ENCODE peak calls at places on chromosomes 3 and 15, in ten cellular contexts. M is breast epithelium, B is IMR-90, V is stomach, N is sigmoid colon, C is keratinocyte, Z is esophagus squamous epithelium, R is spleen, D is fibroblast of the aortic adventitia, S is WERI-Rb-1. X is an unnamed sample.
A peak's percentile ranks its signal among the peaks of the same experiment; 100 is the strongest.

GRCh38 chr3:31733234-31733667 is 200.5 kb downstream of the STT3B start:
- DNase-seq in Z (no peak), V (peak; percentile 65), D (peak; percentile 8), M (no peak), S (no peak), R (no peak), N (no peak), C (no peak), B (no peak), X (no peak)

GRCh38 chr3:45043715-45044299 is 17.7 kb downstream of the CLEC3B start:
- DNase-seq in M (no peak), B (peak; percentile 94), V (no peak), S (no peak), D (peak; percentile 93), Z (no peak), N (no peak), R (no peak), C (no peak), X (peak; percentile 83)

GRCh38 chr3:188208751-188209433 is 54.9 kb downstream of the LPP start:
- DNase-seq in N (no peak), B (peak; percentile 83), C (no peak), D (peak; percentile 63), R (no peak), M (no peak), V (no peak), Z (no peak), S (no peak), X (peak; percentile 70)

GRCh38 chr15:70236306-70237103 is 138.8 kb upstream of the TLE3 start:
- DNase-seq in R (peak; percentile 58), Z (no peak), M (no peak), D (peak; percentile 16), N (peak; percentile 44), S (no peak), V (no peak), C (peak; percentile 89), B (peak; percentile 81), X (peak; percentile 82)

GRCh38 chr15:62850791-62851291 is 191.7 kb upstream of the TPM1 start:
- DNase-seq in N (no peak), B (peak; percentile 76), D (peak; percentile 68), Z (no peak), M (no peak), C (no peak), S (no peak), R (no peak), V (no peak), X (peak; percentile 54)

GRCh38 chr3:167780214-167780613 is 44.7 kb downstream of the SERPINI1 start:
- DNase-seq in V (no peak), S (no peak), B (no peak), C (no peak), N (no peak), M (no peak), D (no peak), Z (no peak), R (no peak), X (no peak)

GRCh38 chr15:32148833-32149555 is 118.7 kb downstream of the CHRNA7 start:
- DNase-seq in D (no peak), R (no peak), B (no peak), S (no peak), V (no peak), N (no peak), Z (no peak), M (no peak), C (no peak), X (no peak)

GRCh38 chr3:171415070-171415469 is 45.1 kb downstream of the TNIK start:
- DNase-seq in Z (no peak), S (no peak), V (no peak), D (peak; percentile 71), C (peak; percentile 49), B (peak; percentile 59), M (no peak), R (no peak), N (no peak), X (no peak)

GRCh38 chr15:80635953-80636352 is 59.2 kb upstream of the ABHD17C start:
- DNase-seq in S (no peak), N (peak; percentile 72), B (no peak), C (no peak), V (no peak), D (peak; percentile 70), Z (no peak), R (no peak), M (no peak), X (no peak)

GRCh38 chr3:111338059-111338698 is 203.8 kb upstream of the CD96 start:
- DNase-seq in R (no peak), V (peak; percentile 73), N (no peak), S (peak; percentile 74), D (peak; percentile 87), B (peak; percentile 86), M (no peak), Z (no peak), C (peak; percentile 19), X (peak; percentile 90)

GRCh38 chr15:23518104-23518503 is 47.4 kb upstream of the MKRN3 start:
- DNase-seq in B (no peak), R (no peak), N (no peak), Z (no peak), D (no peak), C (no peak), S (no peak), M (no peak), V (no peak), X (no peak)

GRCh38 chr3:100708644-100708988 is 678 bp upstream of the TFG start:
- DNase-seq in N (no peak), R (no peak), S (no peak), D (no peak), C (no peak), B (no peak), M (no peak), Z (no peak), V (no peak), X (no peak)

GRCh38 chr15:28169361-28169760 is 70.2 kb upstream of the OCA2 start:
- DNase-seq in S (no peak), R (no peak), B (no peak), Z (no peak), N (no peak), C (no peak), V (no peak), M (no peak), D (peak; percentile 50), X (no peak)

GRCh38 chr3:176741648-176742047 is 455.6 kb downstream of the TBL1XR1 start:
- DNase-seq in Z (no peak), R (no peak), C (no peak), N (no peak), B (peak; percentile 24), D (no peak), M (no peak), S (no peak), V (no peak), X (no peak)

GRCh38 chr3:49092948-49093852 is 671 bp downstream of the QRICH1 start:
- DNase-seq in R (peak; percentile 95), C (peak; percentile 45), S (peak; percentile 84), V (peak; percentile 81), M (peak; percentile 69), Z (no peak), B (peak; percentile 89), N (peak; percentile 81), D (peak; percentile 86), X (peak; percentile 75)

GRCh38 chr3:43319794-43320193 is 33.5 kb downstream of the SNRK start:
- DNase-seq in N (no peak), B (no peak), Z (no peak), C (no peak), S (no peak), V (no peak), R (no peak), D (no peak), M (no peak), X (no peak)

GRCh38 chr3:187871204-187871591 is 125.9 kb upstream of the BCL6 start:
- DNase-seq in D (no peak), Z (no peak), R (no peak), B (no peak), V (no peak), C (no peak), M (no peak), N (no peak), S (no peak), X (no peak)

GRCh38 chr3:50388021-50388719 is 28.8 kb upstream of the TMEM115 start:
- DNase-seq in C (no peak), S (peak; percentile 81), R (no peak), N (no peak), B (no peak), D (no peak), M (no peak), V (no peak), Z (no peak), X (no peak)
- TF ChIP-seq CTCF in C (peak; percentile 63), S (peak; percentile 90), R (no peak), N (no peak), B (peak; percentile 22), D (no peak), M (no peak), V (no peak), Z (no peak), X (no peak)

DNA sequence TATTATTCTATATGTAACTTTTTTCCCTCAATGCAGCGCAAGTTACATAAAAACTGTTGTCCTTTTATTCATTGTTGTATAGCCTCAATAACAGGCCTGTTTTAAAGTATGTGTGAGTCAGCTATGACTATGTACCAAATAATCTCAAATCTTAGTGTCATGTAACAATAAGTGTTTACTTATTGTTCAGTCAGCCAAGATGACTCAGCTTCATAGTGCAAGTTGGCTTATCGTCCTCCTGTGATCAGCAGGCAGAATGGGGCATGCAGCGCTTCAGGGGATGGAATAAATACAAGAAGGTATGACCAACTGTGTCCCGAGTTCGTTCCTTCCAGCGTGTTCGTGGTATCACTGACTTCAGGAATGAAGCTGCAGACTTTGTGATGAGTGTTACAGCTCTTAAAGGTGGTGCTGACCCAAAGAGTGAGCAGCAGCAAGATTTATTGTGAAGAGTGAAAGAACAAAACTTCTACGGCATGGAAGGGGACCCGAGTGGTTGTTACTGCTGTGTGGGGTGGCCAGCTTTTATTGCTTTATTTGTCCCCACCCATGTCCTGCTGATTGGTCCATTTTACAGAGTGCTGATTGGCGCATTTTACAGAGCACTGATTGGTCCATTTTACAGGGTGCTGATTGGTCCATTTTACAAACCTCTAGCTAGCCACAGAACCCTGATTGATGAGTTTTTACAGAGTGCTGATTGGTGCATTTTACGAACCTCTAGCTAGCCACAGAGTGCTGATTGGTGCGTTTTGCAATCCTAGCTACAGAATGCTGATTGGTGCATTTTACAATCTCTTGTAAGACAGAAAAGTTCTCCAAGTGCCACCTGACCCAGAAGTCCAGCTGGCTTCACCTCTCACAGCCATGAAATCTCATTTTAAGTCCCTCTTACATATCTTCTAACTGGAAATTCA is 1016.0 kb downstream of the MCTP2 start:
- DNase-seq in D (peak; percentile 95), S (no peak), R (no peak), B (peak; percentile 98), Z (no peak), N (no peak), C (peak; percentile 99), V (peak; percentile 27), M (no peak), X (peak; percentile 94)
- H3K4me3 ChIP-seq in D (peak overlapping the region; percentile 22), S (no peak overlapping the region), R (no peak overlapping the region), B (no peak overlapping the region), Z (no peak overlapping the region), N (no peak overlapping the region), C (no peak overlapping the region), V (no peak overlapping the region), M (no peak overlapping the region), X (no peak overlapping the region)

GRCh38 chr3:33954956-33955355 is 156.5 kb downstream of the PDCD6IP start:
- DNase-seq in S (peak; percentile 19), V (no peak), Z (no peak), N (no peak), D (peak; percentile 18), B (no peak), R (no peak), C (no peak), M (no peak), X (no peak)
- TF ChIP-seq CTCF in S (peak; percentile 19), V (no peak), Z (no peak), N (no peak), D (no peak), B (peak; percentile 3), R (no peak), C (no peak), M (no peak), X (no peak)

GRCh38 chr15:58297639-58298038 is 134.2 kb upstream of the LIPC start:
- DNase-seq in Z (no peak), B (no peak), N (no peak), M (no peak), R (no peak), S (no peak), D (no peak), V (no peak), C (no peak), X (no peak)
- H3K4me3 ChIP-seq in Z (no peak overlapping the region), B (no peak overlapping the region), N (no peak overlapping the region), M (no peak overlapping the region), R (no peak overlapping the region), S (no peak overlapping the region), D (no peak overlapping the region), V (no peak overlapping the region), C (no peak overlapping the region), X (no peak overlapping the region)